ENCODE peak calls at places on chromosomes 7 and 10, in seven cellular contexts. X, W, Z, A, J, T and G are unnamed samples.

GRCh38 chr10:116356833-116357232 is 32.6 kb downstream of the CCDC172 start:
- DNase-seq in X (no peak), W (no peak), Z (no peak), A (no peak), J (no peak), T (no peak), G (no peak)

GRCh38 chr10:70053896-70054641 is 1.4 kb downstream of the MACROH2A2 start:
- DNase-seq in X (no peak), W (peak), Z (no peak), A (no peak), J (peak), T (peak), G (no peak)

GRCh38 chr10:125646311-125646710 is 36.7 kb downstream of the TEX36 start:
- DNase-seq in X (no peak), W (no peak), Z (no peak), A (no peak), J (no peak), T (no peak), G (no peak)

GRCh38 chr7:150835702-150836280 is 16.5 kb upstream of the AOC1 start:
- DNase-seq in X (no peak), W (no peak), Z (no peak), A (no peak), J (no peak), T (no peak), G (no peak)

GRCh38 chr7:69651101-69651590 is 52.9 kb downstream of the AUTS2 start:
- DNase-seq in X (no peak), W (no peak), Z (no peak), A (no peak), J (peak), T (no peak), G (no peak)

GRCh38 chr10:122495406-122496340 is 34.3 kb downstream of the HTRA1 start:
- DNase-seq in X (no peak), W (no peak), Z (no peak), A (no peak), J (peak), T (no peak), G (peak)

GRCh38 chr7:129188892-129189660 is 643 bp downstream of the SMO start:
- DNase-seq in X (peak), W (peak), Z (no peak), A (no peak), J (peak), T (peak), G (peak)

GRCh38 chr10:26215923-26216576 is 524 bp upstream of the GAD2 start:
- DNase-seq in X (no peak), W (peak), Z (peak), A (peak), J (peak), T (peak), G (no peak)

GRCh38 chr7:96770758-96771157 is 61.1 kb upstream of the SEM1 start:
- DNase-seq in X (no peak), W (no peak), Z (peak), A (no peak), J (no peak), T (no peak), G (no peak)

GRCh38 chr10:24574161-24574560 is 149.5 kb downstream of the ARHGAP21 start:
- DNase-seq in X (no peak), W (no peak), Z (no peak), A (no peak), J (no peak), T (no peak), G (no peak)

GRCh38 chr10:43037440-43037839 is 39.4 kb upstream of the RET start:
- DNase-seq in X (no peak), W (no peak), Z (no peak), A (no peak), J (no peak), T (no peak), G (no peak)

GRCh38 chr10:128573236-128573800 is 447.1 kb upstream of the MKI67 start:
- DNase-seq in X (no peak), W (no peak), Z (no peak), A (no peak), J (no peak), T (no peak), G (no peak)

GRCh38 chr10:103333934-103334520 is 16.9 kb downstream of the PCGF6 start:
- DNase-seq in X (peak), W (no peak), Z (no peak), A (no peak), J (peak), T (no peak), G (peak)

GRCh38 chr10:33657154-33657900 is 322.9 kb upstream of the NRP1 start:
- DNase-seq in X (peak), W (no peak), Z (no peak), A (no peak), J (no peak), T (no peak), G (no peak)

GRCh38 chr10:9781681-9782080 is 1236.0 kb upstream of the CELF2 start:
- DNase-seq in X (peak), W (no peak), Z (no peak), A (no peak), J (peak), T (no peak), G (no peak)

GRCh38 chr10:102927311-102928010 is 9.4 kb downstream of the CNNM2 start:
- DNase-seq in X (no peak), W (no peak), Z (no peak), A (no peak), J (no peak), T (no peak), G (no peak)

GRCh38 chr7:108486291-108486966 is 30.2 kb upstream of the NRCAM start:
- DNase-seq in X (peak), W (no peak), Z (no peak), A (no peak), J (no peak), T (no peak), G (no peak)

GRCh38 chr7:122736183-122736582 is 33.5 kb upstream of the RNF148 start:
- DNase-seq in X (no peak), W (no peak), Z (no peak), A (no peak), J (peak), T (no peak), G (peak)

GRCh38 chr7:14368285-14368684 is 378.8 kb upstream of the ETV1 start:
- DNase-seq in X (no peak), W (no peak), Z (no peak), A (no peak), J (no peak), T (no peak), G (no peak)

GRCh38 chr10:29353291-29353690 is 64.4 kb downstream of the LYZL1 start:
- DNase-seq in X (peak), W (no peak), Z (no peak), A (no peak), J (no peak), T (no peak), G (no peak)

GRCh38 chr7:130758429-130759056 is 24.5 kb upstream of the KLF14 start:
- DNase-seq in X (peak), W (no peak), Z (no peak), A (peak), J (peak), T (no peak), G (peak)

GRCh38 chr10:74824184-74825032 is 2.0 kb upstream of the KAT6B start:
- DNase-seq in X (no peak), W (peak), Z (no peak), A (no peak), J (no peak), T (peak), G (no peak)

GRCh38 chr7:84528756-84529479 is 334.3 kb upstream of the SEMA3A start:
- DNase-seq in X (no peak), W (no peak), Z (no peak), A (no peak), J (no peak), T (no peak), G (no peak)

GRCh38 chr10:95480102-95480900 is 80.9 kb downstream of the SORBS1 start:
- DNase-seq in X (no peak), W (no peak), Z (peak), A (no peak), J (peak), T (no peak), G (peak)

GRCh38 chr10:116300477-116301034 is 23.7 kb upstream of the CCDC172 start:
- DNase-seq in X (no peak), W (no peak), Z (no peak), A (no peak), J (no peak), T (no peak), G (no peak)

GRCh38 chr7:150939052-150939810 is 38.9 kb downstream of the KCNH2 start:
- DNase-seq in X (no peak), W (no peak), Z (no peak), A (no peak), J (no peak), T (no peak), G (no peak)

DNA sequence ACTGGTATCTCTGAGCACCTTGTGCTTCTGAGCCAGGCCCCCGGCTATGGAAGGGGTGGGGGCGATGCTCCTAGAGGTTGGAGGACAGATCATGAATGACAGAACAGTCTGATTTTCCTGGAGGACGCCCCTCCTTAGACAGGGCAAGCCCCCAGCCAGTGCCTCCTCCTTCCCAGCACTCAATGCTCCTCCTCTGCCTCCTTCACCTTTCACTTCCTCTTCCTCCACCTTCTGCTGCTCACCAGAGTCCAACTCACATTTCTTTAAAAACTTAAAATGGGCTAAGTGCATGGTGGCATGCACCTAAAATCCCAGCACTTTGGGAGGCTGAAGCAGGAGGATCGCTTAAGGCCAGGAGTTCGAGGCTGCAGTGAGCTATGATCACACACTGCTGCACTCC is 71.1 kb upstream of the CUX1 start:
- DNase-seq in X (no peak), W (no peak), Z (no peak), A (no peak), J (no peak), T (no peak), G (no peak)
- H4K8ac ChIP-seq in X (no peak), W (no peak), Z (no peak), A (no peak), J (no peak), T (no peak), G (no peak)

GRCh38 chr10:118343115-118343514 is 991 bp upstream of the FAM204A start:
- DNase-seq in X (peak), W (no peak), Z (peak), A (no peak), J (no peak), T (no peak), G (peak)
- H4K8ac ChIP-seq in X (no peak), W (no peak), Z (no peak), A (no peak), J (no peak), T (no peak), G (no peak)

GRCh38 chr10:86206216-86206615 is 160.4 kb downstream of the GRID1 start:
- DNase-seq in X (no peak), W (no peak), Z (no peak), A (no peak), J (no peak), T (no peak), G (no peak)
- H4K8ac ChIP-seq in X (no peak), W (no peak), Z (no peak), A (no peak), J (no peak), T (no peak), G (no peak)

DNA sequence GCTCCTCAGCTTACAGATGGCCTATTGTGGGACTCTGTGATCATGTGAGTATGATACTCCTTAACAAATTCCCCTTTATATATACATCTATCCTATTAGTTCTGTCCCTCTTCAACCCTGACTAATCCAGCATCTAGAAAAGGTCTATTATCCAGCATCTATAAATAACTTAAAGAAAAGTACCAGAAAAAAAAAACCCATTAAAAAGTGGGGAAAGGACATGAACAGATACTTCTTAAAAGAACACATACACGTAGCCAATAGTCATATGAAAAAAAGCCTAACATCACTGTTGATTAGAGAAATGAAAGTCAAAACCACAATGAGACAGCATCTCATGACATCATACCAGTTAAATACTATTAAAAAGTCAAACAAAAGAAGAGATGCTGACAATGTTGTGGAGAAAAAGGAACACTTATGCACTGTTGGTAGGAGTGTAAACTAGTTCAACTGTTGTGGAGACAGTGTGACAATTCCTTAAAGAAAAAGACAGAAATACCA is 549.5 kb upstream of the GRM3 start:
- DNase-seq in X (no peak), W (no peak), Z (no peak), A (no peak), J (no peak), T (no peak), G (no peak)
- H4K8ac ChIP-seq in X (no peak), W (no peak), Z (no peak), A (no peak), J (no peak), T (no peak), G (no peak)

GRCh38 chr7:128000048-128000447 is 31.2 kb downstream of the LRRC4 start:
- DNase-seq in X (no peak), W (no peak), Z (no peak), A (no peak), J (no peak), T (no peak), G (no peak)
- H4K8ac ChIP-seq in X (no peak), W (no peak), Z (no peak), A (no peak), J (no peak), T (no peak), G (no peak)

GRCh38 chr7:99028261-99028971 is 115.5 kb downstream of the SMURF1 start:
- DNase-seq in X (no peak), W (no peak), Z (no peak), A (no peak), J (peak), T (no peak), G (no peak)
- H4K8ac ChIP-seq in X (no peak), W (no peak), Z (no peak), A (no peak), J (no peak), T (peak), G (no peak)

DNA sequence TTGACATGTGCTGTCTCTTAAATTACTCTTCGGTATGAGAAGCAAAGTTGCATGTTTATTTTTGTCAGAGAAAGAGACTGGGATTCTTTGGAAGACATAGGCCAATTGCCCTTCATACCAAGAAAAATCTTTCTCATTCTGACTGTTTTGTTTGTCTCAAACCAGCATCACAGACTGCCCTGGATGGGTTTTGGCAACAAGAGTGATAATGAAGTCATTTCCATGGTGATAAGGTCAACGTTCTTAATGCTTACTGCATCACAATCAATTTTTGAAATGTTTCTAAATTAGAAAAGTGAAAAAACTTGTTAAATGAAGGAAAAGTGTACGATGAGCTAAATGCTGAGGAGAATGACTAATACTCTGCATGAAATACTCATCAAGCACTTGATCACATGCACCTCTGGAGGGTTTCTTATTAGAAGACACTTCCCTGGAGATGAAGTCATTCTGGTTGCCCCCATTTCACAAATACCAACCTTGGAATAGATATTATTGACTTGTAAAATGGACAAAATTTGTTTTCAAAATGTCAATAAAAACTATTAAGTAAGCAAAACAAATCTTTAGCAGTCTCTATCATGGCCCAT is 19.8 kb upstream of the SEC61G start:
- DNase-seq in X (peak), W (no peak), Z (peak), A (no peak), J (no peak), T (no peak), G (no peak)
- H4K8ac ChIP-seq in X (no peak), W (no peak), Z (no peak), A (no peak), J (no peak), T (no peak), G (no peak)

GRCh38 chr7:83101540-83101939 is 61.1 kb downstream of the PCLO start:
- DNase-seq in X (no peak), W (no peak), Z (no peak), A (no peak), J (no peak), T (no peak), G (no peak)

DNA sequence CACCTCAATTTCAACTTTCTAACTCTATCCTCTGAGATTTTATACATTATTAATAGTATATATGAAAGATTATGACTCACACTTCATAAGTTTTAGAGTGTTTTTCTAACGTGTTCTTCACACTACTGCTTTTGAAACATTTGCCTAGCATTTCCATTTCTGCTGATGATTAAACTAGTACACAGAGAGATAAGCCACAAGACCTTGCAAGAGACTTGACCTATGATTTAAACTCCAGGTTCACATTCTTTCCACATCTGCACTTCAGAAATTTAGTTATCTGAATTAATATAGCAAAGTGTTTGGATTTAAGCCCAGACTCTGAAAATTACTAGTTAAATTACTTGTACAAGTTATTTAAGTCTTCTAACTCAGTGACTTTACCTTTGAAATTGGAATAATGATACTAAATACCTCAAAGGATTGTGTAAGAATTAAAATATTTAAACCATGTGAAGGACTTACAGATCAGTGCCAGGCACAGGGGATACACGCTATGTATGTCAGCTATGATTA is 66.6 kb downstream of the PCLO start:
- DNase-seq in X (no peak), W (no peak), Z (no peak), A (no peak), J (no peak), T (no peak), G (no peak)
- H4K8ac ChIP-seq in X (no peak), W (no peak), Z (no peak), A (no peak), J (no peak), T (no peak), G (no peak)